ENCODE peak calls at places on chromosomes 5 and 9, in four cellular contexts. B, H, S and X are unnamed samples.

GRCh38 chr9:15211160-15211993 is 95.6 kb downstream of the TTC39B start:
- DNase-seq in B (peak; percentile 40), H (peak; percentile 49), S (peak; percentile 45), X (peak; percentile 73)

GRCh38 chr5:135116146-135116545 is 82.1 kb upstream of the PITX1 start:
- DNase-seq in B (peak; percentile 35), H (no peak), S (no peak), X (no peak)

GRCh38 chr5:116492016-116492623 is 82.5 kb downstream of the SEMA6A start:
- DNase-seq in B (no peak), H (peak; percentile 92), S (no peak), X (peak; percentile 90)

GRCh38 chr5:80757290-80757689 is 102.5 kb upstream of the DHFR start:
- DNase-seq in B (no peak), H (no peak), S (no peak), X (no peak)

GRCh38 chr9:93619272-93619775 is 42.9 kb downstream of the PHF2 start:
- DNase-seq in B (no peak), H (no peak), S (no peak), X (no peak)

GRCh38 chr9:132717326-132717945 is 47.2 kb downstream of the GTF3C4 start:
- DNase-seq in B (no peak), H (no peak), S (no peak), X (no peak)

GRCh38 chr5:5521478-5521877 is 99.0 kb downstream of the ICE1 start:
- DNase-seq in B (no peak), H (no peak), S (no peak), X (no peak)

GRCh38 chr5:85334-85995 is 6.5 kb upstream of the PLEKHG4B start:
- DNase-seq in B (no peak), H (no peak), S (no peak), X (no peak)

GRCh38 chr5:136062563-136063274 is 33.9 kb downstream of the TGFBI start:
- DNase-seq in B (no peak), H (no peak), S (peak; percentile 72), X (peak; percentile 74)

GRCh38 chr5:19690978-19691377 is 297.0 kb downstream of the CDH18 start:
- DNase-seq in B (no peak), H (no peak), S (no peak), X (no peak)